ENCODE peak calls at places on chromosomes 2 and 18, in five cellular contexts. One of them, this sample, is unnamed.
A peak's percentile ranks its signal among the peaks of the same experiment; 100 is the strongest.

GRCh38 chr18:10170375-10170774 is 256.6 kb downstream of the VAPA start:
- DNase-seq in CD4-positive, alpha-beta T cell: no peak
- DNase-seq in mucosa of gallbladder: no peak
- DNase-seq in RWPE2: no peak
- DNase-seq in nucleus accumbens: no peak
- DNase-seq in this sample: no peak

GRCh38 chr18:13381907-13382682 is 163.5 kb downstream of the LDLRAD4 start:
- DNase-seq in mucosa of gallbladder: peak; percentile 72
- DNase-seq in nucleus accumbens: no peak
- DNase-seq in CD4-positive, alpha-beta T cell: peak; percentile 59
- DNase-seq in RWPE2: no peak
- DNase-seq in this sample: no peak

GRCh38 chr18:50401888-50402287 is 27.0 kb downstream of the SKA1 start:
- DNase-seq in RWPE2: peak; percentile 75
- DNase-seq in nucleus accumbens: no peak
- DNase-seq in mucosa of gallbladder: peak; percentile 50
- DNase-seq in CD4-positive, alpha-beta T cell: peak; percentile 8
- DNase-seq in this sample: no peak

GRCh38 chr2:149065236-149065635 is 26.7 kb downstream of the LYPD6B start:
- DNase-seq in CD4-positive, alpha-beta T cell: no peak
- DNase-seq in nucleus accumbens: no peak
- DNase-seq in RWPE2: no peak
- DNase-seq in mucosa of gallbladder: no peak
- DNase-seq in this sample: no peak

GRCh38 chr2:54641988-54642387 is 81.5 kb upstream of the EML6 start:
- DNase-seq in mucosa of gallbladder: no peak
- DNase-seq in RWPE2: no peak
- DNase-seq in nucleus accumbens: peak; percentile 36
- DNase-seq in CD4-positive, alpha-beta T cell: no peak
- DNase-seq in this sample: peak; percentile 71

GRCh38 chr2:236910966-236911495 is 174.7 kb upstream of the COPS8 start:
- DNase-seq in RWPE2: no peak
- DNase-seq in mucosa of gallbladder: no peak
- DNase-seq in nucleus accumbens: no peak
- DNase-seq in CD4-positive, alpha-beta T cell: no peak
- DNase-seq in this sample: no peak

GRCh38 chr2:216536725-216537124 is 38.1 kb downstream of the RPL37A start:
- DNase-seq in RWPE2: no peak
- DNase-seq in nucleus accumbens: no peak
- DNase-seq in CD4-positive, alpha-beta T cell: no peak
- DNase-seq in mucosa of gallbladder: no peak
- DNase-seq in this sample: no peak

GRCh38 chr2:69685321-69686048 is 41.9 kb upstream of the AAK1 start:
- DNase-seq in mucosa of gallbladder: no peak
- DNase-seq in CD4-positive, alpha-beta T cell: no peak
- DNase-seq in nucleus accumbens: no peak
- DNase-seq in RWPE2: no peak
- DNase-seq in this sample: no peak

GRCh38 chr2:135337066-135337465 is 194.0 kb downstream of the ZRANB3 start:
- DNase-seq in nucleus accumbens: no peak
- DNase-seq in CD4-positive, alpha-beta T cell: no peak
- DNase-seq in mucosa of gallbladder: no peak
- DNase-seq in RWPE2: no peak
- DNase-seq in this sample: no peak

GRCh38 chr2:164657129-164657528 is 35.8 kb upstream of the GRB14 start:
- DNase-seq in CD4-positive, alpha-beta T cell: no peak
- DNase-seq in nucleus accumbens: no peak
- DNase-seq in mucosa of gallbladder: no peak
- DNase-seq in RWPE2: no peak
- DNase-seq in this sample: no peak

GRCh38 chr2:72917138-72917874 is at the start of gene EMX1:
- DNase-seq in nucleus accumbens: no peak
- DNase-seq in RWPE2: peak; percentile 66
- DNase-seq in mucosa of gallbladder: peak; percentile 60
- DNase-seq in CD4-positive, alpha-beta T cell: peak; percentile 24
- DNase-seq in this sample: no peak

GRCh38 chr18:39453882-39454281 is 1888.3 kb upstream of the CELF4 start:
- DNase-seq in RWPE2: no peak
- DNase-seq in mucosa of gallbladder: peak; percentile 29
- DNase-seq in CD4-positive, alpha-beta T cell: no peak
- DNase-seq in nucleus accumbens: no peak
- DNase-seq in this sample: no peak

GRCh38 chr2:74552914-74553811 is 579 bp downstream of the LOXL3 start:
- DNase-seq in mucosa of gallbladder: no peak
- DNase-seq in nucleus accumbens: no peak
- DNase-seq in CD4-positive, alpha-beta T cell: no peak
- DNase-seq in RWPE2: no peak
- DNase-seq in this sample: no peak

GRCh38 chr2:225086915-225087314 is 44.6 kb upstream of the DOCK10 start:
- DNase-seq in mucosa of gallbladder: no peak
- DNase-seq in RWPE2: no peak
- DNase-seq in CD4-positive, alpha-beta T cell: no peak
- DNase-seq in nucleus accumbens: no peak
- DNase-seq in this sample: no peak

GRCh38 chr2:98569915-98570314 is 38.4 kb downstream of the COA5 start:
- DNase-seq in RWPE2: no peak
- DNase-seq in CD4-positive, alpha-beta T cell: no peak
- DNase-seq in mucosa of gallbladder: no peak
- DNase-seq in nucleus accumbens: no peak
- DNase-seq in this sample: no peak

GRCh38 chr2:218063541-218064295 is 5.3 kb upstream of the RUFY4 start:
- DNase-seq in nucleus accumbens: no peak
- DNase-seq in RWPE2: no peak
- DNase-seq in CD4-positive, alpha-beta T cell: no peak
- DNase-seq in mucosa of gallbladder: no peak
- DNase-seq in this sample: no peak

GRCh38 chr2:233289590-233290424 is 17.8 kb upstream of the SAG start:
- DNase-seq in mucosa of gallbladder: no peak
- DNase-seq in RWPE2: no peak
- DNase-seq in CD4-positive, alpha-beta T cell: no peak
- DNase-seq in nucleus accumbens: peak; percentile 44
- DNase-seq in this sample: peak; percentile 26

GRCh38 chr2:168536925-168537466 is 80.9 kb downstream of the CERS6 start:
- DNase-seq in nucleus accumbens: no peak
- DNase-seq in mucosa of gallbladder: no peak
- DNase-seq in RWPE2: no peak
- DNase-seq in CD4-positive, alpha-beta T cell: no peak
- DNase-seq in this sample: no peak

GRCh38 chr2:191910518-191910917 is 63.6 kb upstream of the CAVIN2 start:
- DNase-seq in nucleus accumbens: no peak
- DNase-seq in RWPE2: no peak
- DNase-seq in mucosa of gallbladder: no peak
- DNase-seq in CD4-positive, alpha-beta T cell: no peak
- DNase-seq in this sample: no peak

GRCh38 chr18:46706968-46707367 is 49.9 kb downstream of the ST8SIA5 start:
- DNase-seq in RWPE2: no peak
- DNase-seq in CD4-positive, alpha-beta T cell: no peak
- DNase-seq in mucosa of gallbladder: no peak
- DNase-seq in nucleus accumbens: no peak
- DNase-seq in this sample: no peak

GRCh38 chr2:218645126-218645525 is 14.3 kb downstream of the ZNF142 start:
- DNase-seq in CD4-positive, alpha-beta T cell: no peak
- DNase-seq in nucleus accumbens: no peak
- DNase-seq in RWPE2: no peak
- DNase-seq in mucosa of gallbladder: no peak
- DNase-seq in this sample: no peak

GRCh38 chr2:215439404-215439803 is 3.5 kb upstream of the FN1 start:
- DNase-seq in CD4-positive, alpha-beta T cell: no peak
- DNase-seq in mucosa of gallbladder: no peak
- DNase-seq in RWPE2: no peak
- DNase-seq in nucleus accumbens: no peak
- DNase-seq in this sample: no peak

GRCh38 chr2:42009657-42010580 is 37.9 kb upstream of the PKDCC start:
- DNase-seq in mucosa of gallbladder: no peak
- DNase-seq in RWPE2: no peak
- DNase-seq in CD4-positive, alpha-beta T cell: no peak
- DNase-seq in nucleus accumbens: no peak
- DNase-seq in this sample: no peak

GRCh38 chr18:74731097-74731496 is 133.4 kb downstream of the ZNF407 start:
- DNase-seq in CD4-positive, alpha-beta T cell: no peak
- DNase-seq in nucleus accumbens: no peak
- DNase-seq in mucosa of gallbladder: no peak
- DNase-seq in RWPE2: no peak
- DNase-seq in this sample: no peak

GRCh38 chr18:79806976-79807841 is 9.5 kb downstream of the KCNG2 start:
- DNase-seq in mucosa of gallbladder: no peak
- DNase-seq in nucleus accumbens: no peak
- DNase-seq in RWPE2: no peak
- DNase-seq in CD4-positive, alpha-beta T cell: no peak
- DNase-seq in this sample: no peak

GRCh38 chr18:64165906-64166305 is 17.0 kb upstream of the LINC00305 start:
- DNase-seq in RWPE2: no peak
- DNase-seq in mucosa of gallbladder: no peak
- DNase-seq in CD4-positive, alpha-beta T cell: no peak
- DNase-seq in nucleus accumbens: no peak
- DNase-seq in this sample: no peak

GRCh38 chr2:162926501-162926900 is 87.9 kb upstream of the KCNH7 start:
- DNase-seq in RWPE2: peak; percentile 73
- DNase-seq in mucosa of gallbladder: no peak
- DNase-seq in nucleus accumbens: no peak
- DNase-seq in CD4-positive, alpha-beta T cell: no peak
- DNase-seq in this sample: no peak

GRCh38 chr18:62524443-62525200 is 1.8 kb downstream of the ZCCHC2 start:
- DNase-seq in RWPE2: peak; percentile 55
- DNase-seq in nucleus accumbens: peak; percentile 74
- DNase-seq in CD4-positive, alpha-beta T cell: peak; percentile 56
- DNase-seq in mucosa of gallbladder: peak; percentile 42
- DNase-seq in this sample: no peak

GRCh38 chr18:50629148-50629631 is 69.3 kb downstream of the MAPK4 start:
- DNase-seq in nucleus accumbens: no peak
- DNase-seq in RWPE2: no peak
- DNase-seq in mucosa of gallbladder: no peak
- DNase-seq in CD4-positive, alpha-beta T cell: no peak
- DNase-seq in this sample: no peak

GRCh38 chr2:29463181-29463900 is 348.1 kb downstream of the CLIP4 start:
- DNase-seq in nucleus accumbens: no peak
- DNase-seq in mucosa of gallbladder: no peak
- DNase-seq in RWPE2: no peak
- DNase-seq in CD4-positive, alpha-beta T cell: no peak
- DNase-seq in this sample: no peak

GRCh38 chr2:222989431-222989830 is 62.6 kb upstream of the KCNE4 start:
- DNase-seq in mucosa of gallbladder: no peak
- DNase-seq in nucleus accumbens: no peak
- DNase-seq in CD4-positive, alpha-beta T cell: no peak
- DNase-seq in RWPE2: no peak
- DNase-seq in this sample: no peak

GRCh38 chr18:58544616-58545337 is 84.1 kb downstream of the ALPK2 start:
- DNase-seq in CD4-positive, alpha-beta T cell: no peak
- DNase-seq in nucleus accumbens: no peak
- DNase-seq in RWPE2: no peak
- DNase-seq in mucosa of gallbladder: no peak
- DNase-seq in this sample: no peak

GRCh38 chr2:44010266-44010665 is 14.5 kb upstream of the LRPPRC start:
- DNase-seq in CD4-positive, alpha-beta T cell: no peak
- DNase-seq in nucleus accumbens: peak; percentile 11
- DNase-seq in mucosa of gallbladder: no peak
- DNase-seq in RWPE2: no peak
- DNase-seq in this sample: no peak

GRCh38 chr2:121242976-121243375 is 42.0 kb downstream of the TFCP2L1 start:
- DNase-seq in mucosa of gallbladder: no peak
- DNase-seq in CD4-positive, alpha-beta T cell: no peak
- DNase-seq in nucleus accumbens: no peak
- DNase-seq in RWPE2: peak; percentile 29
- DNase-seq in this sample: no peak

GRCh38 chr2:236180831-236181453 is 12.8 kb upstream of the GBX2 start:
- DNase-seq in CD4-positive, alpha-beta T cell: no peak
- DNase-seq in RWPE2: no peak
- DNase-seq in nucleus accumbens: no peak
- DNase-seq in mucosa of gallbladder: peak; percentile 37
- DNase-seq in this sample: no peak

GRCh38 chr18:45464619-45465018 is 150.7 kb upstream of the SLC14A2 start:
- DNase-seq in nucleus accumbens: no peak
- DNase-seq in mucosa of gallbladder: no peak
- DNase-seq in CD4-positive, alpha-beta T cell: no peak
- DNase-seq in RWPE2: no peak
- DNase-seq in this sample: no peak

GRCh38 chr18:5868218-5868904 is 27.0 kb downstream of the TMEM200C start:
- DNase-seq in RWPE2: no peak
- DNase-seq in mucosa of gallbladder: peak; percentile 83
- DNase-seq in CD4-positive, alpha-beta T cell: no peak
- DNase-seq in nucleus accumbens: no peak
- DNase-seq in this sample: no peak

This sample was measured in C1 segment of cervical spinal cord.